ENCODE peak calls at places on chromosome 11, in five cellular contexts. G, S, D, U and I are unnamed samples.

GRCh38 chr11:2702771-2703486 is 3.1 kb upstream of the KCNQ1OT1 start:
- DNase-seq in D (no peak), G (no peak), S (no peak), U (no peak), I (no peak)

GRCh38 chr11:9826390-9826789 is 162.5 kb downstream of the SWAP70 start:
- DNase-seq in S (no peak), G (no peak), D (no peak), U (no peak), I (no peak)

GRCh38 chr11:44304091-44305084 is 5.6 kb downstream of the ALX4 start:
- DNase-seq in G (no peak), D (no peak), S (no peak), U (no peak), I (no peak)

GRCh38 chr11:130964393-130964792 is 48.1 kb upstream of the SNX19 start:
- DNase-seq in D (no peak), S (no peak), G (no peak), U (no peak), I (no peak)

GRCh38 chr11:68326334-68327215 is 14.2 kb downstream of the LRP5 start:
- DNase-seq in S (no peak), G (no peak), U (no peak), D (no peak), I (no peak)

GRCh38 chr11:83687787-83688186 is 401.6 kb upstream of the CCDC90B start:
- DNase-seq in S (no peak), U (no peak), D (no peak), G (no peak), I (no peak)

GRCh38 chr11:113874920-113875413 is 405 bp downstream of the USP28 start:
- DNase-seq in S (peak), D (no peak), U (peak), G (no peak), I (no peak)

GRCh38 chr11:61717286-61718033 is 35.0 kb upstream of the MYRF start:
- DNase-seq in D (no peak), S (no peak), G (no peak), U (no peak), I (no peak)

GRCh38 chr11:31865606-31866300 is 54.6 kb upstream of the PAX6 start:
- DNase-seq in G (no peak), U (no peak), D (no peak), S (no peak), I (no peak)

GRCh38 chr11:129425214-129425613 is 49.6 kb downstream of the BARX2 start:
- DNase-seq in G (no peak), U (no peak), S (no peak), D (no peak), I (no peak)

GRCh38 chr11:124174001-124174400 is 9.1 kb upstream of the OR10D3 start:
- DNase-seq in D (no peak), U (peak), G (peak), S (peak), I (no peak)

GRCh38 chr11:120117991-120118390 is 19.9 kb downstream of the TRIM29 start:
- DNase-seq in S (no peak), G (no peak), D (no peak), U (no peak), I (no peak)

GRCh38 chr11:6812391-6813005 is 13.0 kb upstream of the OR6A2 start:
- DNase-seq in G (no peak), D (peak), S (peak), U (peak), I (no peak)

GRCh38 chr11:61019818-61020405 is 48.4 kb downstream of the CD6 start:
- DNase-seq in U (no peak), G (no peak), S (no peak), D (no peak), I (no peak)

GRCh38 chr11:11265320-11265719 is 87.7 kb downstream of the CSNK2A3 start:
- DNase-seq in G (no peak), S (no peak), D (no peak), U (peak), I (no peak)

GRCh38 chr11:67433536-67434394 is 3.7 kb downstream of the PTPRCAP start:
- DNase-seq in S (no peak), U (no peak), G (no peak), D (no peak), I (no peak)

GRCh38 chr11:94525933-94526332 is 13.7 kb downstream of the C11orf97 start:
- DNase-seq in U (peak), G (no peak), D (peak), S (peak), I (peak)

GRCh38 chr11:11146830-11147229 is 206.2 kb downstream of the CSNK2A3 start:
- DNase-seq in G (no peak), S (no peak), D (no peak), U (no peak), I (no peak)

GRCh38 chr11:83152245-83152644 is 4.7 kb upstream of the PCF11 start:
- DNase-seq in G (no peak), U (no peak), S (no peak), D (no peak), I (no peak)

GRCh38 chr11:61881397-61881796 is 9.9 kb downstream of the FADS3 start:
- DNase-seq in G (no peak), S (no peak), U (no peak), D (no peak), I (no peak)

GRCh38 chr11:2643746-2644145 is 56.0 kb downstream of the KCNQ1OT1 start:
- DNase-seq in G (no peak), S (no peak), D (no peak), U (no peak), I (no peak)

GRCh38 chr11:60788401-60789110 is 3.4 kb downstream of the MS4A10 start:
- DNase-seq in S (no peak), D (peak), U (no peak), G (no peak), I (no peak)

GRCh38 chr11:19711911-19712280 is 741 bp upstream of the NAV2 start:
- DNase-seq in G (no peak), U (no peak), D (no peak), S (no peak), I (no peak)

GRCh38 chr11:75445315-75445953 is 12.4 kb upstream of the KLHL35 start:
- DNase-seq in G (no peak), S (peak), D (peak), U (peak), I (peak)

GRCh38 chr11:1271406-1271805 is 38.0 kb downstream of the TOLLIP start:
- DNase-seq in U (no peak), S (no peak), G (no peak), D (no peak), I (no peak)

GRCh38 chr11:94762208-94762607 is 5.9 kb upstream of the AMOTL1 start:
- DNase-seq in D (no peak), G (no peak), U (peak), S (no peak), I (no peak)

GRCh38 chr11:119100246-119100959 is 1.2 kb downstream of the DPAGT1 start:
- DNase-seq in U (peak), S (peak), D (no peak), G (no peak), I (no peak)
- H3K27ac ChIP-seq in U (peak), S (no peak), D (no peak), G (peak), I (no peak)

GRCh38 chr11:8801121-8801520 is 109.9 kb upstream of the AKIP1 start:
- DNase-seq in G (no peak), D (no peak), S (no peak), U (no peak), I (no peak)

GRCh38 chr11:8796926-8797325 is 114.1 kb upstream of the AKIP1 start:
- DNase-seq in G (no peak), U (no peak), D (no peak), S (no peak), I (no peak)

GRCh38 chr11:8800498-8801110 is 110.4 kb upstream of the AKIP1 start:
- DNase-seq in D (no peak), U (no peak), G (no peak), S (no peak), I (no peak)

GRCh38 chr11:8802263-8802662 is 108.7 kb upstream of the AKIP1 start:
- DNase-seq in G (no peak), S (no peak), D (no peak), U (no peak), I (no peak)

GRCh38 chr11:8799273-8799672 is 111.7 kb upstream of the AKIP1 start:
- DNase-seq in D (no peak), G (no peak), U (no peak), S (no peak), I (no peak)
- H3K27ac ChIP-seq in D (no peak), G (no peak), U (no peak), S (no peak), I (peak)

GRCh38 chr11:65437436-65438227 is 15.0 kb downstream of the NEAT1 start:
- DNase-seq in U (no peak), S (peak), D (no peak), G (no peak), I (no peak)

GRCh38 chr11:65442952-65443351 is 20.4 kb downstream of the NEAT1 start:
- DNase-seq in U (peak), D (no peak), S (peak), G (no peak), I (no peak)

GRCh38 chr11:65438257-65439151 is 15.9 kb downstream of the NEAT1 start:
- DNase-seq in U (no peak), S (peak), G (no peak), D (no peak), I (no peak)

GRCh38 chr11:65439331-65440181 is 17.0 kb downstream of the NEAT1 start:
- DNase-seq in U (peak), S (peak), D (no peak), G (no peak), I (no peak)

DNA sequence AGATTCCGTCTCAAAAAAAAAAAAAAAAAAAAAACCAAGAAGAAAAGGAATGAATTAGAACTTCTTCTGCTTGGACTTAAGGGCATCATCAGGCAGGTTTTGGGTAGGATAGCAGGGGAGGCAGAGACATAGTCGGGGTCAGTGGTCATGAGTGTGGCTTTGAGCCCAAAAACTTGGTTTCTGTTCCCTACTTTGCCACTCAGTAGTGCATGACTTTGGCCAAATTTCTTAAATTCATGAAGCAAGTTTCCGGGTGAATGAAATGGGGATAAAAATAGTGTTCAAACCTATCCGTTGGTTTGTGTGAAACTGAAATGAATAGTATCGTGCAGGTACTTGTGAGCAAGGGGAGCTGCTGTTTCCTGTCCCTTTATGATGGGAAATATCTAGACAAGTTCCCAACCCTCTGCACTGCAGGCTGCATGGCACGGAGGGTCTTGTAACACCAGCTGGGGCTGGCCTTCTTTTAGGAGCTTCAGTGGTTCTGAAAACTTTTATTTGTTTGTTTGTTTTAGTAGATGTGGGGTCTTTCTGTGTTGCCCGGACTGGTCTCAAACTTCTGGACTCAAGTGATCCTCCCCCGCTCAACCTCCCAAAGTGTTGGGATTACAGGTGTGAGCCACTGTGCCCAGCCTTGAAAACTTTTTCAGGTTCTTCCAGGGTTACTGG is 18.4 kb downstream of the NEAT1 start:
- DNase-seq in D (no peak), G (no peak), U (peak), S (peak), I (no peak)
- H3K27ac ChIP-seq in D (peak), G (no peak), U (no peak), S (no peak), I (peak)

GRCh38 chr11:126512741-126513715 is 157.5 kb downstream of the ST3GAL4 start:
- DNase-seq in D (no peak), G (no peak), U (no peak), S (no peak), I (no peak)
- H3K27ac ChIP-seq in D (no peak), G (no peak), U (no peak), S (no peak), I (no peak)

GRCh38 chr11:70397983-70398833 is at the start of gene CTTN:
- DNase-seq in D (peak), S (peak), U (peak), G (peak), I (peak)

GRCh38 chr11:70399681-70400112 is 1.4 kb downstream of the CTTN start:
- DNase-seq in G (peak), D (peak), U (peak), S (peak), I (peak)

GRCh38 chr11:70397336-70397982 is 870 bp upstream of the CTTN start:
- DNase-seq in D (no peak), G (no peak), S (peak), U (no peak), I (no peak)

GRCh38 chr11:70400643-70401042 is 2.3 kb downstream of the CTTN start:
- DNase-seq in S (no peak), U (no peak), D (no peak), G (no peak), I (no peak)

GRCh38 chr11:70398834-70399680 is 728 bp downstream of the CTTN start:
- DNase-seq in D (peak), U (no peak), G (no peak), S (no peak), I (no peak)
- H3K27ac ChIP-seq in D (peak), U (peak), G (peak), S (peak), I (peak)

GRCh38 chr11:65562788-65563187 is 4.6 kb upstream of the LTBP3 start:
- DNase-seq in U (no peak), S (no peak), G (no peak), D (no peak), I (no peak)

GRCh38 chr11:65563606-65564005 is 5.4 kb upstream of the LTBP3 start:
- DNase-seq in S (peak), G (no peak), D (no peak), U (no peak), I (no peak)

GRCh38 chr11:65569164-65569972 is 909 bp upstream of the ZNRD2 start:
- DNase-seq in S (no peak), D (no peak), U (no peak), G (no peak), I (no peak)

GRCh38 chr11:65562020-65562419 is 3.9 kb upstream of the LTBP3 start:
- DNase-seq in S (no peak), G (no peak), D (no peak), U (no peak), I (no peak)

GRCh38 chr11:65565624-65566453 is 4.4 kb upstream of the ZNRD2 start:
- DNase-seq in G (no peak), S (peak), U (peak), D (no peak), I (no peak)
- H3K27ac ChIP-seq in G (peak), S (no peak), U (peak), D (no peak), I (no peak)

GRCh38 chr11:103338621-103339484 is 229.6 kb downstream of the DYNC2H1 start:
- DNase-seq in G (no peak), U (peak), S (peak), D (no peak), I (no peak)

GRCh38 chr11:103344886-103345285 is 235.7 kb downstream of the DYNC2H1 start:
- DNase-seq in G (no peak), S (no peak), D (no peak), U (no peak), I (no peak)

DNA sequence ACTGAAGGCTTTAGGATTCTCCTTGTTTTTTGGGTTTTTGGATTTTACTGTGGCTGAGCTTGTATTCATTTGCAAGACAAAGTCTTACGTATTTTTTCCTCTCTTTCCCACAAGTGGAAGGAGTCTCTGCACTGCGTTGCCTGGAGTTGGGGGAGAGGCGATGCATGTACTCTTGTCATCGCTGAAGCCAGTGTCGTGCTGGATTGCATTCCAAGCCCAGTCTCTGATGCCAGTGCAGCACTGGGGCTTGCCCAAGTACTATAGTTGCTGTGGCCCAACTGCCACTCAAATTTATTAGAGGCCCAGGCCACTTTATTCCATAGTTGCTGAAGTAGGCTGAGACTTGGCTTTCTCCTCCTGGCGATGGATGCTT is 230.2 kb downstream of the DYNC2H1 start:
- DNase-seq in S (no peak), U (no peak), D (no peak), G (no peak), I (no peak)
- H3K27ac ChIP-seq in S (no peak), U (no peak), D (no peak), G (no peak), I (no peak)

GRCh38 chr11:46302866-46303265 is 25.4 kb downstream of the CREB3L1 start:
- DNase-seq in S (no peak), U (no peak), G (no peak), D (no peak), I (no peak)

GRCh38 chr11:46304605-46305004 is 27.1 kb downstream of the CREB3L1 start:
- DNase-seq in U (no peak), D (no peak), G (no peak), S (no peak), I (no peak)

GRCh38 chr11:46306296-46306853 is 28.9 kb downstream of the CREB3L1 start:
- DNase-seq in D (no peak), S (peak), G (no peak), U (no peak), I (no peak)

GRCh38 chr11:46307369-46307768 is 29.9 kb downstream of the CREB3L1 start:
- DNase-seq in S (no peak), G (no peak), U (no peak), D (no peak), I (no peak)

DNA sequence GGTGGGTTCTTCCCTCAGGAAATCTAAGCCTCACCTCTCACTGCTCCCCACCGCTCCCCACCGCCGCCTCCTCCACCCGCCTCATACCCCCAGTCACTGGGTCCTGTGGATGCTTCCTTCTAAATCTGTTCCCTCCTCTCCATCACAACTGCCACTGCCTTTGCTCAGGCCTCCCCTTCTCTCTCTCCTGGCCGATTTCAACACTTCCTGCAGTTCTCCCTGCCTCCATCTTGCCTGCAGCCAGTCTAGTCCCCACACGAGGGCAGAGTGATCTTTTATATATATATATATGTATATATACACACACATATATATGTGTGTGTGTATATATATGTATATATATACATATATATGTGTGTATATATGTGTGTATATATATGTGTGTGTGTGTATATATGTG is 27.8 kb downstream of the CREB3L1 start:
- DNase-seq in G (no peak), D (no peak), U (no peak), S (peak), I (no peak)
- H3K27ac ChIP-seq in G (peak), D (no peak), U (no peak), S (peak), I (no peak)

DNA sequence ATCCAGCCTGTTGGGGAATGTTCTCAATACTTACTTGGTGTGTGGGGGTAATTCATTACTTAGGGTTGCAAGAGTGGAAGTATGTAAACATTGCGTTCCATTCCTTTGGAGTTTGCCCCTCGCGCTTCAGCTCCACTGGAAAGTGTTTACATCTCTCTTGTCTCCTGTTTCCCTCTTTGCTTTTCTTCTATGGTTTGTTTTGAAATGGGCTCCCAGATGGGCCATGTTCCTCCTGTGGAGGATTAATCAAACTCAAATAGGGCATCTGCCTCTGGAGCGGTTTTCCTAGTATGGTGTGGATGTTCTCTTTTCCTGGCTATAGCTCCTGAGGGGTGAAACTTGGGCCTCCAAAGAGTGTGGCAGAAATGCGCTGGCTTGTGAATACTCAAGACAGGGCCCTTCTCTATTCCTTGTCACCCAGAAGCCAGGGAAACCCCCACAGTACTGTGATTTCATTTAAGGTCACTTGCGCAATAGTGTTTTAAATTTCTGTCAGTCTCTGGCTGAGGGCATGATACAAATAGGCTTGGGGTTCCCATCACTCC is 51.9 kb downstream of the CD44 start:
- DNase-seq in S (peak), G (peak), D (no peak), U (no peak), I (no peak)
- H3K27ac ChIP-seq in S (peak), G (peak), D (no peak), U (no peak), I (no peak)

GRCh38 chr11:56968524-56968923 is 20.2 kb upstream of the OR5AK2 start:
- DNase-seq in G (no peak), S (no peak), D (no peak), U (no peak), I (no peak)
- H3K27ac ChIP-seq in G (no peak), S (no peak), D (no peak), U (no peak), I (no peak)